ENCODE peak calls at places on chromosomes 12 and 14, in six cellular contexts. One of them, this sample, is unnamed. For H3K4me1, the result is how much of the 10 kb centered on the place peaks cover.

GRCh38 chr12:48776956-48777355 is 11.9 kb downstream of the ADCY6 start:
- DNase-seq in CD8-positive, alpha-beta T cell: no peak
- DNase-seq in uterus: no peak
- DNase-seq in MM.1S: no peak
- DNase-seq in HAP-1: no peak
- DNase-seq in HCT116: no peak
- DNase-seq in this sample: no peak

GRCh38 chr12:58633479-58633878 is 286.8 kb downstream of the LRIG3 start:
- DNase-seq in HAP-1: no peak
- DNase-seq in uterus: no peak
- DNase-seq in HCT116: no peak
- DNase-seq in MM.1S: no peak
- DNase-seq in CD8-positive, alpha-beta T cell: no peak
- DNase-seq in this sample: peak

GRCh38 chr12:47888127-47888819 is 16.5 kb downstream of the VDR start:
- DNase-seq in CD8-positive, alpha-beta T cell: no peak
- DNase-seq in uterus: no peak
- DNase-seq in HAP-1: no peak
- DNase-seq in MM.1S: no peak
- DNase-seq in HCT116: no peak
- DNase-seq in this sample: peak

GRCh38 chr14:65096323-65097089 is 5.8 kb downstream of the MAX start:
- DNase-seq in CD8-positive, alpha-beta T cell: no peak
- DNase-seq in HAP-1: no peak
- DNase-seq in uterus: no peak
- DNase-seq in MM.1S: no peak
- DNase-seq in HCT116: no peak
- DNase-seq in this sample: no peak

GRCh38 chr14:61653507-61653906 is 41.8 kb upstream of the HIF1A start:
- DNase-seq in uterus: peak
- DNase-seq in HCT116: no peak
- DNase-seq in MM.1S: no peak
- DNase-seq in HAP-1: no peak
- DNase-seq in CD8-positive, alpha-beta T cell: no peak
- DNase-seq in this sample: no peak

GRCh38 chr12:32486158-32486557 is 86.8 kb downstream of the FGD4 start:
- DNase-seq in HCT116: no peak
- DNase-seq in HAP-1: no peak
- DNase-seq in CD8-positive, alpha-beta T cell: no peak
- DNase-seq in MM.1S: no peak
- DNase-seq in uterus: no peak
- DNase-seq in this sample: no peak

GRCh38 chr12:89236748-89237428 is 115.4 kb downstream of the DUSP6 start:
- DNase-seq in uterus: no peak
- DNase-seq in CD8-positive, alpha-beta T cell: no peak
- DNase-seq in MM.1S: no peak
- DNase-seq in HAP-1: no peak
- DNase-seq in HCT116: peak
- DNase-seq in this sample: no peak

GRCh38 chr14:96648506-96649326 is 146.5 kb downstream of the PAPOLA start:
- DNase-seq in HCT116: no peak
- DNase-seq in MM.1S: no peak
- DNase-seq in CD8-positive, alpha-beta T cell: no peak
- DNase-seq in uterus: no peak
- DNase-seq in HAP-1: no peak
- DNase-seq in this sample: no peak

GRCh38 chr12:50187084-50187900 is 20.1 kb upstream of the CERS5 start:
- DNase-seq in CD8-positive, alpha-beta T cell: no peak
- DNase-seq in uterus: no peak
- DNase-seq in MM.1S: peak
- DNase-seq in HAP-1: peak
- DNase-seq in HCT116: no peak
- DNase-seq in this sample: peak

GRCh38 chr12:94039914-94040313 is 108.5 kb upstream of the PLXNC1 start:
- DNase-seq in MM.1S: no peak
- DNase-seq in HAP-1: no peak
- DNase-seq in CD8-positive, alpha-beta T cell: no peak
- DNase-seq in HCT116: no peak
- DNase-seq in uterus: no peak
- DNase-seq in this sample: peak

GRCh38 chr12:79358716-79359341 is 331.9 kb downstream of the PAWR start:
- DNase-seq in CD8-positive, alpha-beta T cell: no peak
- DNase-seq in HCT116: no peak
- DNase-seq in HAP-1: no peak
- DNase-seq in MM.1S: peak
- DNase-seq in uterus: no peak
- DNase-seq in this sample: no peak

GRCh38 chr14:87351007-87351406 is 642.0 kb downstream of the GALC start:
- DNase-seq in uterus: no peak
- DNase-seq in CD8-positive, alpha-beta T cell: no peak
- DNase-seq in MM.1S: no peak
- DNase-seq in HCT116: no peak
- DNase-seq in HAP-1: no peak
- DNase-seq in this sample: peak
- H3K4me1 ChIP-seq in uterus: under half
- H3K4me1 ChIP-seq in CD8-positive, alpha-beta T cell: under half
- H3K4me1 ChIP-seq in MM.1S: under half
- H3K4me1 ChIP-seq in HCT116: under half
- H3K4me1 ChIP-seq in HAP-1: under half
- H3K4me1 ChIP-seq in this sample: under half

DNA sequence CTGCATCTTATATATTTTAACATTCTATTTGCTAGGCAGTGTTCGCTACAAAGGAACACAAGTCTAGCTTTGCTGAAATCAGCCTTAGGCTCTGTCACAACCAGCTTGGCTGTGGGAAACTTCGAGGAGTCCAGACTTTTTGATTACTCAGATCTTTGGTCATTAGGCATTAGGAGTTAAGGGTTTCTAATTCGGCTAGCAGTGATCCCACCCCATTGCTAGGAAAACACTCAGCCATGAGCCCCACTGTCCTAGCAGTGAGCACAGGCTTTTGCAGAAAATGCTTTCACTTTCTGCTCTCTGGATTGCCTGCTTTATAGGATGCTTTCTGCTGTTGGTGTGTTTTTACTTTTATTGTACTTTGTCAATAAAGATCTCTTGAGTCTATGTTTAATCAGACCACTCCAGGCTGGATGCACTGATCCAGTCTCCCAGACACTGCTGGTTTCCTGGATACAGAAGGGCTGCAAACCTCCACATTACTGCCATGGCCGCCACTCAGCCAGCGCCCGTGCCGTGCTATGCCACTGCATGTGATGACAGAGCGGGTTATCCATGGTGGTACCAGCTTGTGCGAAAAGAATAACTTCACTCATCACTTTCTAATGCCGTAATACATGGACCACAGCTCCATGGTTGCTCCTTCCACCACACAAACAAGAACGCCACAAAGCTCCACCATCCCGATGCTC is 41.0 kb upstream of the PYGL start:
- DNase-seq in uterus: no peak
- DNase-seq in MM.1S: no peak
- DNase-seq in CD8-positive, alpha-beta T cell: no peak
- DNase-seq in HAP-1: peak
- DNase-seq in HCT116: no peak
- DNase-seq in this sample: peak
- H3K4me3 ChIP-seq in uterus: no peak
- H3K4me3 ChIP-seq in MM.1S: no peak
- H3K4me3 ChIP-seq in CD8-positive, alpha-beta T cell: no peak
- H3K4me3 ChIP-seq in HAP-1: peak
- H3K4me3 ChIP-seq in HCT116: no peak
- H3K4me3 ChIP-seq in this sample: no peak

GRCh38 chr14:91231446-91231845 is 13.1 kb downstream of the GPR68 start:
- DNase-seq in MM.1S: no peak
- DNase-seq in CD8-positive, alpha-beta T cell: no peak
- DNase-seq in HCT116: no peak
- DNase-seq in HAP-1: no peak
- DNase-seq in uterus: no peak
- DNase-seq in this sample: no peak
- H3K4me1 ChIP-seq in MM.1S: under half
- H3K4me1 ChIP-seq in CD8-positive, alpha-beta T cell: half or more
- H3K4me1 ChIP-seq in HCT116: under half
- H3K4me1 ChIP-seq in HAP-1: under half
- H3K4me1 ChIP-seq in uterus: under half
- H3K4me1 ChIP-seq in this sample: under half

GRCh38 chr14:36522347-36522971 is 2.4 kb upstream of the NKX2-1 start:
- DNase-seq in MM.1S: no peak
- DNase-seq in HCT116: no peak
- DNase-seq in CD8-positive, alpha-beta T cell: no peak
- DNase-seq in uterus: no peak
- DNase-seq in HAP-1: no peak
- DNase-seq in this sample: no peak
- H3K4me3 ChIP-seq in MM.1S: no peak
- H3K4me3 ChIP-seq in HCT116: no peak
- H3K4me3 ChIP-seq in CD8-positive, alpha-beta T cell: no peak
- H3K4me3 ChIP-seq in uterus: no peak
- H3K4me3 ChIP-seq in HAP-1: no peak
- H3K4me3 ChIP-seq in this sample: no peak

DNA sequence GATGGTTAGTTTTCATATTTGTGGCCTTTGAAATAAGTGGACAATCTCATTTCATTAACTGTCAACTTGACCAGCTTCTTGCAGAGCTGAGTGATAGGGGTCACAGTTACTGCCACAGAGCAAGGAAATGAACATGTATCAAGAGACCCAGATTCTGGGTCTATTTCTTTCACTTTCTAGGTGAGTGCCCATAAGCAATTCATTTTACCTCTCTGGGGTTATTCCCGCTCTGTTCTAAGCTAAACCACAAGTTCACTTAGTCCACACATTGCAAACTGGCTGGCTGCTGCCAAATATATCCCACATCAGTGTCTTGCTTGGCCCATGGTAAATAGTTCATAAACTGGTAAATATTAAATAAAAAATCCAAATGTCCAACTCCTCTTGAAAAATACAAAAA is 29.9 kb downstream of the GPHB5 start:
- DNase-seq in HAP-1: no peak
- DNase-seq in uterus: no peak
- DNase-seq in MM.1S: no peak
- DNase-seq in HCT116: no peak
- DNase-seq in CD8-positive, alpha-beta T cell: no peak
- DNase-seq in this sample: no peak
- H3K4me1 ChIP-seq in HAP-1: under half
- H3K4me1 ChIP-seq in uterus: under half
- H3K4me1 ChIP-seq in MM.1S: under half
- H3K4me1 ChIP-seq in HCT116: under half
- H3K4me1 ChIP-seq in CD8-positive, alpha-beta T cell: under half
- H3K4me1 ChIP-seq in this sample: under half

GRCh38 chr12:57130941-57131340 is 2.7 kb downstream of the LRP1 start:
- DNase-seq in HAP-1: no peak
- DNase-seq in uterus: no peak
- DNase-seq in MM.1S: no peak
- DNase-seq in HCT116: no peak
- DNase-seq in CD8-positive, alpha-beta T cell: no peak
- DNase-seq in this sample: no peak
- H3K4me3 ChIP-seq in HAP-1: no peak
- H3K4me3 ChIP-seq in uterus: no peak
- H3K4me3 ChIP-seq in MM.1S: no peak
- H3K4me3 ChIP-seq in HCT116: no peak
- H3K4me3 ChIP-seq in CD8-positive, alpha-beta T cell: no peak
- H3K4me3 ChIP-seq in this sample: no peak

DNA sequence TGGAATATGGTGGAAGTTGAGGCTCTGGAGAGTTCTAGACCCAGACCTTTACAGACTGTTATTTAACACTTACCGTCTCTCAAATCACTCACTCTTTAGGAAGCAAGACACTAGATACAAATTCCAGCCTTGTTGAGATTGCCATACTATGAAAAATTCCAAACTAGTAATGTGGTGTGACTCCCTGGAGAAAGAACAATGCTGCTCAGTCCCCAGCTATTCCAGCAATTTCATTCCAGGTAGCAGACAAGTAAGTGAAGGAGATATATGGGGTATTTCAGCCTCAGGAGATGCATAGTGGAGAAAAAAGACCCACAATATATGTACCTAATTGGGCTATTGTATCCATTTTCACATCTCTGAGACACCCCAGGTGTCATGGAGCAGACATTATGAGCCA is 678.9 kb upstream of the LMO3 start:
- DNase-seq in HAP-1: no peak
- DNase-seq in CD8-positive, alpha-beta T cell: no peak
- DNase-seq in HCT116: no peak
- DNase-seq in MM.1S: no peak
- DNase-seq in uterus: no peak
- DNase-seq in this sample: no peak
- H3K4me1 ChIP-seq in HAP-1: under half
- H3K4me1 ChIP-seq in CD8-positive, alpha-beta T cell: under half
- H3K4me1 ChIP-seq in HCT116: under half
- H3K4me1 ChIP-seq in MM.1S: under half
- H3K4me1 ChIP-seq in uterus: under half
- H3K4me1 ChIP-seq in this sample: under half

DNA sequence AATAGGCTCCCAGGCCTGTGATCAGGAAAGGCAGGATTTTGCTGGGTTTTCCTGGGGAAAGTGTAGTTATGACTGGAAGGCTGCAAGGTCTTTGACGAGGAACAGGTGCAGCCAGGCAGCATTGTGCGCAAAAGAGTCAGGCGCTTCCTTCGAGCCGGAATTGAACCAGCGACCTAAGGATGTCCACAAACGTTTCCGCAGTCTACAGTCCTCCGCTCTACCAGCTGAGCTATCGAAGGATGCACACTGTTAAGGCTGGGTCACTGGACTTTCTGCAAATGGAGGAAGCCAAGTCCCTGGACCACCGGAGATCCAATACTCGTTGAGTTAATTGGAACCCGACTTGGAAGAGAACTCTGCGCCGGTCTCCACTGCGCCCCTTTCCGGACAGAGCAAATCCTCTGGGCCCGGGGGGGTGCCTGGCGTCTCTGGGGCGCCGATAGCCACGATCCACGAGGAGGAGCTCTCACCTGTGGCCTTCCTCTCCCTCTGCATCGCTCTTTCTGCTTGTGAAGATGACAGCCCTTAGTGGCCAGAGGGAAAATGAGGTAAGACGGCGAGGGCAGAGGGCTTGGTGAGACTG is 18.4 kb upstream of the OR6S1 start:
- DNase-seq in HAP-1: no peak
- DNase-seq in HCT116: no peak
- DNase-seq in MM.1S: no peak
- DNase-seq in uterus: no peak
- DNase-seq in CD8-positive, alpha-beta T cell: no peak
- DNase-seq in this sample: no peak
- H3K4me3 ChIP-seq in HAP-1: no peak
- H3K4me3 ChIP-seq in HCT116: no peak
- H3K4me3 ChIP-seq in MM.1S: no peak
- H3K4me3 ChIP-seq in uterus: no peak
- H3K4me3 ChIP-seq in CD8-positive, alpha-beta T cell: no peak
- H3K4me3 ChIP-seq in this sample: no peak

This sample was measured in cardiac muscle cell.